ENCODE peak calls at places on chromosomes 16 and 17, in ten cellular contexts. F is skeletal muscle cell; A is stimulated activated CD8-positive, alpha-beta memory T cell treated with anti-CD3 and anti-CD28 coated beads, Interleukin-4, amount 100 ng/mL, for 24 hours; T is fibroblast of villous mesenchyme; Z is psoas muscle; Q is AG20443; D is heart right ventricle; M is left ventricle myocardium superior; G is central memory CD4-positive, alpha-beta T cell; Y is activated T-helper 1 cell treated with Interleukin-2 at 50 U/mL for 16 hours. J is an unnamed sample.

GRCh38 chr17:48995332-48995870 is 1.8 kb upstream of the IGF2BP1 start:
- DNase-seq in F (no peak), A (no peak), T (no peak), Z (no peak), Q (no peak), D (no peak), M (no peak), G (no peak), Y (no peak), J (no peak)

GRCh38 chr17:5526821-5527598 is 40.6 kb downstream of the MIS12 start:
- DNase-seq in F (peak), A (peak), T (peak), Z (peak), Q (peak), D (peak), M (peak), G (no peak), Y (no peak), J (peak)

GRCh38 chr17:68624381-68624780 is 23.2 kb upstream of the FAM20A start:
- DNase-seq in F (no peak), A (no peak), T (no peak), Z (no peak), Q (peak), D (no peak), M (no peak), G (no peak), Y (no peak), J (no peak)

GRCh38 chr17:79812969-79813825 is 16.3 kb upstream of the CBX8 start:
- DNase-seq in F (no peak), A (no peak), T (no peak), Z (no peak), Q (no peak), D (no peak), M (no peak), G (no peak), Y (no peak), J (no peak)

GRCh38 chr17:51371732-51372151 is 111.4 kb downstream of the UTP18 start:
- DNase-seq in F (peak), A (no peak), T (peak), Z (no peak), Q (peak), D (peak), M (no peak), G (peak), Y (no peak), J (no peak)

GRCh38 chr17:35069311-35069710 is 5.8 kb upstream of the RFFL start:
- DNase-seq in F (peak), A (no peak), T (no peak), Z (no peak), Q (peak), D (no peak), M (no peak), G (no peak), Y (no peak), J (no peak)

GRCh38 chr17:20960871-20961270 is 81.9 kb downstream of the USP22 start:
- DNase-seq in F (no peak), A (no peak), T (no peak), Z (no peak), Q (no peak), D (no peak), M (no peak), G (no peak), Y (no peak), J (no peak)

GRCh38 chr16:2787961-2788360 is 601 bp upstream of the PRSS33 start:
- DNase-seq in F (no peak), A (no peak), T (no peak), Z (no peak), Q (no peak), D (no peak), M (no peak), G (no peak), Y (no peak), J (no peak)

GRCh38 chr17:49748223-49748622 is 15.7 kb downstream of the FAM117A start:
- DNase-seq in F (no peak), A (no peak), T (no peak), Z (no peak), Q (no peak), D (no peak), M (no peak), G (peak), Y (no peak), J (no peak)

GRCh38 chr17:80968602-80969029 is 23.0 kb upstream of the CHMP6 start:
- DNase-seq in F (no peak), A (no peak), T (peak), Z (peak), Q (peak), D (no peak), M (no peak), G (no peak), Y (no peak), J (peak)

GRCh38 chr16:60731329-60731728 is 1304.9 kb downstream of the CDH8 start:
- DNase-seq in F (no peak), A (no peak), T (no peak), Z (no peak), Q (no peak), D (no peak), M (no peak), G (no peak), Y (no peak), J (no peak)

GRCh38 chr17:80743181-80743771 is 198.6 kb downstream of the RPTOR start:
- DNase-seq in F (no peak), A (no peak), T (peak), Z (peak), Q (no peak), D (no peak), M (peak), G (peak), Y (no peak), J (peak)

GRCh38 chr17:40778466-40778865 is 3.9 kb downstream of the KRT27 start:
- DNase-seq in F (no peak), A (no peak), T (no peak), Z (no peak), Q (no peak), D (no peak), M (no peak), G (no peak), Y (no peak), J (no peak)

GRCh38 chr17:36092228-36092627 is 2.3 kb upstream of the CCL3 start:
- DNase-seq in F (no peak), A (no peak), T (no peak), Z (no peak), Q (no peak), D (no peak), M (no peak), G (no peak), Y (no peak), J (no peak)

GRCh38 chr17:16879686-16880085 is 92.2 kb downstream of the TNFRSF13B start:
- DNase-seq in F (no peak), A (no peak), T (no peak), Z (no peak), Q (no peak), D (no peak), M (no peak), G (no peak), Y (no peak), J (no peak)

GRCh38 chr17:49585422-49586027 is 9.9 kb downstream of the NXPH3 start:
- DNase-seq in F (no peak), A (no peak), T (no peak), Z (peak), Q (no peak), D (no peak), M (no peak), G (no peak), Y (no peak), J (no peak)

GRCh38 chr17:43814714-43815113 is 18.2 kb downstream of the MPP3 start:
- DNase-seq in F (peak), A (no peak), T (peak), Z (no peak), Q (peak), D (no peak), M (no peak), G (no peak), Y (no peak), J (no peak)

GRCh38 chr17:73430848-73431247 is 119.0 kb upstream of the CDC42EP4 start:
- DNase-seq in F (no peak), A (no peak), T (peak), Z (no peak), Q (no peak), D (peak), M (peak), G (no peak), Y (no peak), J (no peak)

GRCh38 chr17:1147664-1148063 is 32.1 kb downstream of the ABR start:
- DNase-seq in F (no peak), A (no peak), T (peak), Z (no peak), Q (peak), D (peak), M (peak), G (no peak), Y (no peak), J (no peak)

GRCh38 chr16:47779201-47780016 is 318.3 kb downstream of the PHKB start:
- DNase-seq in F (no peak), A (no peak), T (peak), Z (no peak), Q (peak), D (peak), M (no peak), G (no peak), Y (no peak), J (no peak)

GRCh38 chr17:82114872-82115271 is 16.8 kb upstream of the FASN start:
- DNase-seq in F (no peak), A (no peak), T (no peak), Z (no peak), Q (no peak), D (no peak), M (no peak), G (no peak), Y (no peak), J (no peak)

GRCh38 chr17:75753514-75754377 is 11.2 kb downstream of the GALK1 start:
- DNase-seq in F (no peak), A (peak), T (peak), Z (peak), Q (peak), D (peak), M (peak), G (peak), Y (peak), J (peak)

GRCh38 chr17:28751600-28752366 is 8.0 kb downstream of the TRAF4 start:
- DNase-seq in F (no peak), A (no peak), T (no peak), Z (peak), Q (no peak), D (no peak), M (no peak), G (no peak), Y (no peak), J (no peak)

GRCh38 chr17:31495049-31495885 is 103.8 kb downstream of the RAB11FIP4 start:
- DNase-seq in F (no peak), A (no peak), T (no peak), Z (peak), Q (no peak), D (no peak), M (peak), G (no peak), Y (no peak), J (no peak)

GRCh38 chr17:63701477-63702222 is 1.7 kb upstream of the LIMD2 start:
- DNase-seq in F (no peak), A (peak), T (no peak), Z (no peak), Q (no peak), D (no peak), M (peak), G (peak), Y (peak), J (no peak)

GRCh38 chr16:9525037-9525436 is 433.6 kb downstream of the HAPSTR1 start:
- DNase-seq in F (no peak), A (no peak), T (no peak), Z (no peak), Q (no peak), D (no peak), M (no peak), G (no peak), Y (no peak), J (no peak)

GRCh38 chr16:25192096-25192495 is 24.7 kb upstream of the AQP8 start:
- DNase-seq in F (no peak), A (no peak), T (peak), Z (no peak), Q (peak), D (no peak), M (no peak), G (no peak), Y (no peak), J (no peak)

GRCh38 chr17:69936996-69937395 is 138.0 kb upstream of the KCNJ16 start:
- DNase-seq in F (no peak), A (no peak), T (no peak), Z (no peak), Q (no peak), D (no peak), M (no peak), G (no peak), Y (no peak), J (no peak)

GRCh38 chr16:23670137-23670776 is 8.4 kb upstream of the PLK1 start:
- DNase-seq in F (peak), A (no peak), T (peak), Z (peak), Q (peak), D (no peak), M (no peak), G (no peak), Y (no peak), J (no peak)

J was measured in uterus.